ENCODE peak calls at places on chromosomes 6 and 20, in four cellular contexts. L is right cardiac atrium, V is cardiac fibroblast, M is fibroblast of villous mesenchyme. Y is an unnamed sample.

GRCh38 chr6:157068691-157069228 is 254.6 kb downstream of the TMEM242 start:
- DNase-seq in M (peak), V (no peak), L (no peak), Y (no peak)

GRCh38 chr6:80742481-80742880 is 636.0 kb downstream of the BCKDHB start:
- DNase-seq in L (no peak), M (peak), V (peak), Y (peak)

GRCh38 chr6:112296122-112296521 is 41.8 kb upstream of the LAMA4 start:
- DNase-seq in V (peak), M (peak), L (no peak), Y (no peak)

GRCh38 chr20:47733892-47734291 is 51.4 kb downstream of the SULF2 start:
- DNase-seq in L (no peak), V (no peak), M (no peak), Y (no peak)

GRCh38 chr6:85403331-85404015 is 46.4 kb upstream of the NT5E start:
- DNase-seq in V (peak), M (peak), L (no peak), Y (peak)

GRCh38 chr6:134951494-134952263 is 1.8 kb upstream of the ALDH8A1 start:
- DNase-seq in M (no peak), V (no peak), L (no peak), Y (no peak)

GRCh38 chr6:113160716-113161115 is 696.4 kb upstream of the MARCKS start:
- DNase-seq in V (peak), M (peak), L (no peak), Y (no peak)

GRCh38 chr6:16135078-16135477 is 6.2 kb downstream of the MYLIP start:
- DNase-seq in L (no peak), M (peak), V (no peak), Y (no peak)

GRCh38 chr20:32539817-32540675 is 45.1 kb downstream of the NOL4L start:
- DNase-seq in L (no peak), M (no peak), V (no peak), Y (no peak)

GRCh38 chr20:37500311-37500710 is 20.7 kb upstream of the NNAT start:
- DNase-seq in L (no peak), M (no peak), V (no peak), Y (no peak)

GRCh38 chr20:38167851-38168760 is 3.0 kb upstream of the TGM2 start:
- DNase-seq in L (peak), M (peak), V (peak), Y (peak)

GRCh38 chr6:21305827-21306469 is 287.6 kb upstream of the SOX4 start:
- DNase-seq in V (peak), M (peak), L (no peak), Y (peak)

GRCh38 chr6:30810813-30811329 is 66.5 kb upstream of the IER3 start:
- DNase-seq in L (no peak), V (no peak), M (no peak), Y (no peak)

GRCh38 chr20:22464312-22465003 is 119.9 kb downstream of the FOXA2 start:
- DNase-seq in L (no peak), V (no peak), M (no peak), Y (no peak)

GRCh38 chr6:25278557-25278913 is 639 bp upstream of the CARMIL1 start:
- DNase-seq in L (no peak), M (no peak), V (no peak), Y (no peak)

GRCh38 chr20:52500150-52500549 is 308.6 kb upstream of the ZFP64 start:
- DNase-seq in L (no peak), M (no peak), V (no peak), Y (no peak)

GRCh38 chr20:51563597-51564332 is 21.2 kb upstream of the NFATC2 start:
- DNase-seq in V (peak), L (peak), M (peak), Y (peak)

GRCh38 chr6:149060300-149060984 is 257.1 kb upstream of the TAB2 start:
- DNase-seq in L (no peak), V (no peak), M (no peak), Y (no peak)

GRCh38 chr6:72941751-72942150 is 283.5 kb downstream of the KHDC1L start:
- DNase-seq in M (no peak), V (no peak), L (no peak), Y (no peak)

GRCh38 chr20:15411781-15412180 is 1074.4 kb upstream of the FLRT3 start:
- DNase-seq in V (no peak), M (no peak), L (no peak), Y (no peak)

GRCh38 chr20:63876489-63877036 is 11.5 kb downstream of the TPD52L2 start:
- DNase-seq in L (peak), V (no peak), M (no peak), Y (no peak)

GRCh38 chr6:42420741-42421140 is 31.0 kb downstream of the TRERF1 start:
- DNase-seq in V (no peak), M (no peak), L (no peak), Y (no peak)

GRCh38 chr20:40564997-40565680 is 123.9 kb downstream of the MAFB start:
- DNase-seq in V (peak), M (peak), L (no peak), Y (peak)

DNA sequence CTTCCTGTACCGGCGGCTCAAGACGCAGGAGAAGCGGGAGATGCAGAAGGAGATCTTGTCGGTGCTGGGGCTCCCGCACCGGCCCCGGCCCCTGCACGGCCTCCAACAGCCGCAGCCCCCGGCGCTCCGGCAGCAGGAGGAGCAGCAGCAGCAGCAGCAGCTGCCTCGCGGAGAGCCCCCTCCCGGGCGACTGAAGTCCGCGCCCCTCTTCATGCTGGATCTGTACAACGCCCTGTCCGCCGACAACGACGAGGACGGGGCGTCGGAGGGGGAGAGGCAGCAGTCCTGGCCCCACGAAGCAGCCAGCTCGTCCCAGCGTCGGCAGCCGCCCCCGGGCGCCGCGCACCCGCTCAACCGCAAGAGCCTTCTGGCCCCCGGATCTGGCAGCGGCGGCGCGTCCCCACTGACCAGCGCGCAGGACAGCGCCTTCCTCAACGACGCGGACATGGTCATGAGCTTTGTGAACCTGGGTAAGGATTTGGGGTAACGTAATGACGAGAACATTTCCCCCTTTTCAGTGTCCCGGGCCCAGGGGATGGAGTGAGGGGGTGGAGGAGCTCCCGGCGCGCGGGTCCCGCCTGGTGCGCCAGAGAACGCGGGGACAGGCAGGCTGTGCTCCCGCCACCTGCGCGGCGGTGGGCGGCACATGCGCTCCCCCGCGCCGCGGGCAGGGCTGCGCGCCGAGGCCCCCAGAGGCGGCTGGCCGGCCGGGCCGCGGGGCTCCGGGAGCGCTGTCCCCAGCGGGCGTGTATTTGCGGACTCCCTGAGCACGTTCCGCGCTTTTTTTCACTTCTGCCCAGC is 1.5 kb downstream of the BMP6 start:
- DNase-seq in L (peak), M (peak), V (peak), Y (no peak)
- H3K4me3 ChIP-seq in L (peak), M (peak), V (peak), Y (peak)

GRCh38 chr20:23918896-23919295 is 39.3 kb upstream of the CST5 start:
- DNase-seq in M (no peak), L (no peak), V (no peak), Y (no peak)

GRCh38 chr20:23920408-23920780 is 40.8 kb upstream of the CST5 start:
- DNase-seq in M (no peak), L (no peak), V (no peak), Y (no peak)

GRCh38 chr20:23923311-23923710 is 43.8 kb upstream of the CST5 start:
- DNase-seq in M (no peak), L (no peak), V (no peak), Y (no peak)

GRCh38 chr20:23918101-23918862 is 38.7 kb upstream of the CST5 start:
- DNase-seq in V (no peak), M (no peak), L (no peak), Y (no peak)

DNA sequence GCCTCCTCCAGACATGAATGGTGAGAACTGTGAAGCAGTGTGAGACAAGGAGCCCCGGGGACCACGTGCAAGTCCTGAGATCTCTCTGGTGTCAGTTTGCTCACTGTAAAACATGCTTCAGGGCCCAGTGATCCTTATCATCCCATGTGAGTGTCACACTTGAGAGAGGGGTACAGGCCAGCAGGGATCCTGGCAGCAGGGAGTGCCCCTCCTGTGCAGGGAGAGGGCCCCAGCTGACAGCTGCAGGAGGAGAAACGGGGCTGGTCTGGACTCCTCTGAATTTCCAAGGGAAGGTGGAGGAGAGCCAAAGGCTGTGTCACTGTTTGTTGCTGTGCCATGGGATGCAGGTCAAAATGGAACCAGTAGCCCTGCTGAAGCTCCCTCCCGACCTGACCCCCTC is 41.4 kb upstream of the CST5 start:
- DNase-seq in L (no peak), V (no peak), M (no peak), Y (no peak)
- H3K4me3 ChIP-seq in L (no peak), V (no peak), M (no peak), Y (no peak)

DNA sequence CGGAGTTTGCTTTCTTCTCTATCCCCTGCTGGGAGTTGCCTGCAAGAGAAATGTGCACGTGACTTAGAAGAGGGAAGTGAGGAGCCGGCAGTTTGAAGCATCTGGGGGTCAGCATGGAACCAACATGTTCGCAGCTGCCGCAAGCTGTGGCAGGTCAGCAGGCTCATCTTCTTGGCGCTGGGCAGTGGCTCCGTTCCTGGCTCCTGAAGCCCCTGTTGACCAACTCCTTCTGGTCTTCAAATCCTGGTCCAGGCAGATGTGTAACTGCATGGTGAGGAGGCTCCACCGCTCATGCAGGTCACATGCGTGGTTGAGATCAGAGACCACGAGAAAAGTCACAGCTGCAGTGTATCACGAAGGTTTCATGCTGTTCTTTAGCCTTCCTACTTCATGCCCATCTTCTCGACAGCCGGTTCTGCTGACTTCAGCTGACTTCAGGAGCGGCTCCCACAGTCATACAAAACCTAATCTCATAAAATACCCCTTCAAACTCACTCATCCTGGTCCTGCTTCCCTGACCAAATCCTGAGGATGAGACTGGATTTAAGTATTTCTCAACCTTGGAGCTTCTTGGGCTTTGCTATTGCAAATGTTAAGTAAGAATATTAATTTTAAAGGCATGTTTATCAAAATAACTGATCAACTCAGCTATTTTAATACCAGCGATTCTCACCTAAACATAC is 44.9 kb upstream of the BCAS1 start:
- DNase-seq in L (no peak), M (peak), V (peak), Y (no peak)
- H3K4me3 ChIP-seq in L (no peak), M (no peak), V (no peak), Y (no peak)

GRCh38 chr20:31484001-31484400 is 8.9 kb downstream of the REM1 start:
- DNase-seq in M (no peak), V (no peak), L (peak), Y (no peak)

GRCh38 chr20:31490752-31491151 is 15.7 kb downstream of the REM1 start:
- DNase-seq in M (no peak), L (no peak), V (no peak), Y (no peak)

GRCh38 chr20:31489152-31489551 is 14.1 kb downstream of the REM1 start:
- DNase-seq in L (no peak), V (no peak), M (no peak), Y (no peak)

GRCh38 chr20:31488171-31488570 is 13.1 kb downstream of the REM1 start:
- DNase-seq in V (no peak), L (no peak), M (no peak), Y (no peak)

GRCh38 chr20:31485450-31486339 is 10.6 kb downstream of the REM1 start:
- DNase-seq in V (peak), L (peak), M (peak), Y (no peak)
- H3K4me3 ChIP-seq in V (peak), L (peak), M (peak), Y (peak)

DNA sequence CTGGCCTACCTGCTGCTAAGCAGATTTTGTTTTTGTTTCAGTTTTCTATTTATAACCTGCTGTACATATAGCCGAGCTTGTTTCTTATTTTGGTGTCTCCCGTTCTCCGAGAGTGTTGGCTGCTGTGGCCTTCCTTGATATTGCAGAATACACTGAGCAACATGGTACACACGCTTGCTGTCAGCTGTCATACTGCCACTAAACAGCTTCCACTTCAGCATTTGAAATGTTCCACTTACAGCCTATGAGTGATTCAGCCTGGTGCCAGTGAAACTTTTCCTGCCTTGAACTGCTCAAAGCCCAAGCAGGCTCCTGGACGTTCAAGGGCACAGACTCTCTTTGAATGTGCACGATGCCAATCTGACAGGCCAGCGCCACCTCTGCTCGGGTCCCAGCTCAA is 87.1 kb downstream of the PSMG4 start:
- DNase-seq in L (no peak), M (no peak), V (no peak), Y (no peak)
- H3K4me3 ChIP-seq in L (no peak), M (no peak), V (no peak), Y (no peak)